ENCODE peak calls at places on chromosome 15, in ten cellular contexts. Z is fibroblast of mammary gland; B is skeletal muscle cell; N is pancreas; L is COR-L47; W is mesothelial cell of epicardium; F is adrenal gland; E is GM19239; M is stimulated activated CD8-positive, alpha-beta memory T cell treated with anti-CD3 and anti-CD28 coated beads, Interleukin-7, amount 100 ng/mL, for 24 hours; Y is A549. D is an unnamed sample.

GRCh38 chr15:70528270-70528706 is 235.1 kb downstream of the UACA start:
- DNase-seq in F (peak), E (peak), Z (no peak), M (no peak), B (no peak), W (no peak), Y (no peak), N (no peak), L (no peak), D (no peak)

GRCh38 chr15:67369359-67369758 is 114.8 kb downstream of the IQCH start:
- DNase-seq in L (no peak), B (no peak), F (no peak), E (no peak), W (no peak), N (no peak), Z (no peak), M (no peak), Y (no peak), D (no peak)

GRCh38 chr15:42553549-42553948 is 4.9 kb downstream of the HAUS2 start:
- DNase-seq in M (no peak), Z (no peak), B (no peak), E (no peak), F (no peak), Y (no peak), W (no peak), N (no peak), L (no peak), D (no peak)

GRCh38 chr15:42143866-42144625 is 12.4 kb downstream of the PLA2G4F start:
- DNase-seq in E (no peak), F (no peak), Z (no peak), N (no peak), Y (no peak), W (no peak), L (no peak), M (no peak), B (no peak), D (no peak)

GRCh38 chr15:67460521-67460920 is 60.4 kb upstream of the C15orf61 start:
- DNase-seq in M (no peak), Z (no peak), Y (no peak), W (no peak), B (no peak), F (no peak), L (no peak), N (no peak), E (no peak), D (no peak)

GRCh38 chr15:43808435-43808950 is 8.1 kb downstream of the HYPK start:
- DNase-seq in L (no peak), W (no peak), F (no peak), E (no peak), Z (no peak), B (no peak), M (no peak), Y (no peak), N (no peak), D (no peak)

GRCh38 chr15:90219421-90220141 is 14.2 kb downstream of the CIB1 start:
- DNase-seq in N (peak), B (no peak), Y (no peak), E (no peak), L (peak), W (no peak), Z (no peak), M (no peak), F (no peak), D (peak)

GRCh38 chr15:57472861-57473260 is 96.6 kb downstream of the CGNL1 start:
- DNase-seq in F (no peak), M (no peak), W (no peak), L (no peak), N (no peak), E (no peak), Z (peak), B (no peak), Y (no peak), D (no peak)

GRCh38 chr15:86691091-86691490 is 611.4 kb downstream of the AGBL1 start:
- DNase-seq in B (no peak), N (no peak), W (no peak), M (no peak), L (no peak), E (no peak), Z (no peak), F (no peak), Y (peak), D (no peak)

D was measured in uterus.